ENCODE peak calls at places on chromosomes 12 and 14, in six cellular contexts. J is K562, I is IMR-90, C is WTC11, T is SK-N-SH, S is H1. B is an unnamed sample.

GRCh38 chr14:101239065-101239464 is 322.2 kb upstream of the DIO3 start:
- DNase-seq in J (no peak), I (no peak), C (no peak), T (no peak), S (no peak), B (no peak)

GRCh38 chr14:79091381-79091963 is 921.3 kb downstream of the NRXN3 start:
- DNase-seq in J (no peak), I (no peak), C (peak), T (no peak), S (no peak), B (no peak)

GRCh38 chr12:62313727-62314380 is 53.6 kb downstream of the USP15 start:
- DNase-seq in J (no peak), I (no peak), C (no peak), T (no peak), S (no peak), B (no peak)

GRCh38 chr12:125403145-125403789 is 338.0 kb downstream of the AACS start:
- DNase-seq in J (peak), I (peak), C (peak), T (peak), S (peak), B (peak)

GRCh38 chr14:32075636-32076277 is 1.3 kb upstream of the ARHGAP5 start:
- DNase-seq in J (peak), I (peak), C (peak), T (peak), S (no peak), B (peak)

GRCh38 chr12:2267624-2268477 is 215.1 kb downstream of the CACNA1C start:
- DNase-seq in J (no peak), I (peak), C (peak), T (no peak), S (no peak), B (no peak)

GRCh38 chr12:49909826-49910225 is 6.1 kb upstream of the FAIM2 start:
- DNase-seq in J (peak), I (peak), C (peak), T (no peak), S (peak), B (no peak)

GRCh38 chr12:123058980-123059379 is 78.5 kb downstream of the ARL6IP4 start:
- DNase-seq in J (no peak), I (peak), C (no peak), T (no peak), S (no peak), B (no peak)

GRCh38 chr12:6871052-6871957 is 1.8 kb downstream of the SPSB2 start:
- DNase-seq in J (peak), I (no peak), C (no peak), T (no peak), S (no peak), B (peak)
- TF ChIP-seq USF2 in J (no peak), I (no peak), C (no peak), T (no peak), S (no peak), B (no peak)

GRCh38 chr14:65770681-65771080 is 358.2 kb downstream of the FUT8 start:
- DNase-seq in J (no peak), I (no peak), C (no peak), T (no peak), S (no peak), B (no peak)
- TF ChIP-seq USF2 in J (no peak), I (no peak), C (no peak), T (no peak), S (no peak), B (no peak)

GRCh38 chr14:59277659-59278058 is 89.2 kb downstream of the DAAM1 start:
- DNase-seq in J (peak), I (no peak), C (no peak), T (no peak), S (no peak), B (no peak)

GRCh38 chr14:59273737-59274136 is 85.3 kb downstream of the DAAM1 start:
- DNase-seq in J (no peak), I (no peak), C (no peak), T (no peak), S (no peak), B (no peak)

GRCh38 chr14:59274991-59275391 is 86.5 kb downstream of the DAAM1 start:
- DNase-seq in J (no peak), I (no peak), C (no peak), T (no peak), S (no peak), B (no peak)

GRCh38 chr14:59276235-59276634 is 87.8 kb downstream of the DAAM1 start:
- DNase-seq in J (no peak), I (no peak), C (no peak), T (no peak), S (no peak), B (no peak)

GRCh38 chr14:59275668-59276067 is 87.2 kb downstream of the DAAM1 start:
- DNase-seq in J (no peak), I (peak), C (no peak), T (no peak), S (no peak), B (peak)
- TF ChIP-seq USF2 in J (no peak), I (no peak), C (no peak), T (no peak), S (no peak), B (no peak)

DNA sequence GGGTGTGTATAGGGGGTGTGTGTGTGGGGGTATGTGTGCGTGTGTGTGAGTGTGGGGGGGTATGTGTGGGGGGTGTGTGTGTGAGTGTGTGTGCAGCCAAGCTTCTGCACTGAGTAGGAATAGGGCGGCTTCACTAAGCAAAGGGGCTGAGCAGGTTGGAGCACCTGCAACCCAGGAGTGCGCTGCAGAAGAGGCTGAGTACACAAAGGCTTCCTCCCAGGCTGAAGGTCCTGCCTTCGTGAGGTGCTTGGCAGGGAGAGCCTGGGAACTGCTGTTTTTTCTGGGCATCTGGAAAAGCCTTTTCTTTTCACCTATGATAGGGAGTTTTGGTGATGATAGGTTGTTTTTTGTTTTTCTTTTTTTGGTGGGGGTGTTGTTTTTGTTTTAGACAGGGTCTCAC is 6.0 kb upstream of the NUDT14 start:
- DNase-seq in J (no peak), I (no peak), C (no peak), T (no peak), S (no peak), B (no peak)
- TF ChIP-seq USF2 in J (no peak), I (no peak), C (no peak), T (no peak), S (no peak), B (no peak)

DNA sequence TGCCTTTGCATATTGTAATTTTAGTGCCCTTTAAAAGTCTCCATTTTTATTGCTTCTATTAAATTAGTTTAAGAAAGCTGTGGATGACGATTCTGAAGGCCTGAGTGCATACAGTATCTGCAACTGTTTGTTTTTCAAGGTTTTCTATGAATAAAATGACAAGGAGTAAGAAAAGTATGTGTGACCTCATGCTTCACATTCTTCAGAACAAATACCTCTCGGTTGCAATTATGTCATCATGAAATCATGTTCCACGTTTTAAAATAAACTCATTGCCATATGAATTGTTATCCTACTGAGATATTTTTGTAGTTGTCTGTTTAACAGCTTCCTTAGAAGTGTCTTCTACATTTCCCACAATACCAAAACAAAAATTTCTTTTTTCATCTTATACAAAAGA is 374.6 kb downstream of the MDGA2 start:
- DNase-seq in J (no peak), I (no peak), C (no peak), T (no peak), S (no peak), B (no peak)
- TF ChIP-seq USF2 in J (no peak), I (no peak), C (no peak), T (no peak), S (no peak), B (no peak)